ENCODE peak calls at places on chromosomes 5 and 9, in five cellular contexts. B, V, N, K and Q are unnamed samples.

GRCh38 chr5:657570-657969 is 35.6 kb downstream of the TPPP start:
- DNase-seq in N (no peak), B (no peak), K (no peak), V (no peak), Q (no peak)

GRCh38 chr5:36874465-36874864 is 2.1 kb upstream of the NIPBL start:
- DNase-seq in K (no peak), V (no peak), B (no peak), N (no peak), Q (no peak)

GRCh38 chr5:108193021-108193795 is 188.7 kb downstream of the FBXL17 start:
- DNase-seq in K (no peak), N (no peak), B (peak; percentile 51), V (no peak), Q (no peak)

GRCh38 chr5:34833991-34834793 is 4.8 kb upstream of the TTC23L start:
- DNase-seq in K (no peak), V (no peak), N (no peak), B (no peak), Q (no peak)

GRCh38 chr5:107286447-107287098 is 384.2 kb downstream of the EFNA5 start:
- DNase-seq in K (no peak), B (no peak), V (no peak), N (no peak), Q (no peak)

GRCh38 chr5:78621269-78621871 is 27.2 kb downstream of the LHFPL2 start:
- DNase-seq in N (no peak), B (no peak), V (no peak), K (no peak), Q (no peak)

GRCh38 chr5:151708126-151708525 is 21.4 kb upstream of the SPARC start:
- DNase-seq in K (no peak), B (no peak), N (no peak), V (no peak), Q (no peak)

GRCh38 chr5:21154526-21154925 is 1166.5 kb upstream of the CDH18 start:
- DNase-seq in V (no peak), N (no peak), B (no peak), K (no peak), Q (no peak)

GRCh38 chr5:41334758-41335157 is 121.4 kb upstream of the C6 start:
- DNase-seq in V (no peak), B (no peak), N (no peak), K (no peak), Q (no peak)

GRCh38 chr9:113011911-113012381 is at the start of gene ZNF883:
- DNase-seq in B (peak; percentile 8), N (peak; percentile 24), V (peak; percentile 1), K (no peak), Q (peak; percentile 34)

GRCh38 chr9:127519301-127520166 is 68.2 kb downstream of the LRSAM1 start:
- DNase-seq in K (no peak), N (peak; percentile 66), B (peak; percentile 91), V (no peak), Q (peak; percentile 37)

GRCh38 chr5:147310059-147310704 is 75.4 kb downstream of the STK32A start:
- DNase-seq in B (peak; percentile 24), V (no peak), N (no peak), K (no peak), Q (no peak)

GRCh38 chr9:93357649-93358048 is 93.8 kb upstream of the FAM120A start:
- DNase-seq in K (no peak), N (no peak), V (no peak), B (no peak), Q (peak; percentile 9)

GRCh38 chr5:11075010-11075860 is 314.2 kb upstream of the DAP start:
- DNase-seq in K (no peak), N (no peak), V (no peak), B (no peak), Q (no peak)